ENCODE peak calls at places on chromosomes 3 and 15, in seven cellular contexts. F is stomach, I is GM23338, L is left lung, U is MM.1S, S is AG04450, P is breast epithelium. V is an unnamed sample. For H3K27me3, the result is how much of the 10 kb centered on the place peaks cover.

GRCh38 chr3:159971311-159971710 is 17.3 kb upstream of the IL12A start:
- DNase-seq in F (no peak), I (no peak), L (no peak), U (no peak), S (no peak), P (no peak), V (no peak)

GRCh38 chr3:124634210-124635168 is 95.8 kb upstream of the UMPS start:
- DNase-seq in F (no peak), I (peak), L (no peak), U (no peak), S (no peak), P (no peak), V (no peak)

GRCh38 chr3:55309336-55309735 is 177.8 kb downstream of the WNT5A start:
- DNase-seq in F (no peak), I (no peak), L (no peak), U (no peak), S (no peak), P (no peak), V (no peak)

GRCh38 chr3:197224034-197224444 is 74.4 kb downstream of the DLG1 start:
- DNase-seq in F (no peak), I (peak), L (no peak), U (peak), S (peak), P (no peak), V (no peak)

GRCh38 chr15:77939851-77940250 is 137.7 kb downstream of the TBC1D2B start:
- DNase-seq in F (no peak), I (no peak), L (no peak), U (no peak), S (no peak), P (no peak), V (no peak)

GRCh38 chr3:107432013-107432515 is 54.8 kb downstream of the CCDC54 start:
- DNase-seq in F (no peak), I (peak), L (peak), U (no peak), S (no peak), P (no peak), V (no peak)

GRCh38 chr3:197238842-197239241 is 59.6 kb downstream of the DLG1 start:
- DNase-seq in F (no peak), I (no peak), L (no peak), U (peak), S (no peak), P (no peak), V (no peak)

GRCh38 chr3:50568947-50569749 is at the start of gene HEMK1:
- DNase-seq in F (peak), I (peak), L (peak), U (peak), S (peak), P (peak), V (peak)

GRCh38 chr3:29642393-29643033 is 361.6 kb downstream of the RBMS3 start:
- DNase-seq in F (no peak), I (no peak), L (no peak), U (no peak), S (peak), P (no peak), V (peak)

GRCh38 chr3:184899953-184900595 is 88.1 kb downstream of the VPS8 start:
- DNase-seq in F (no peak), I (peak), L (no peak), U (no peak), S (no peak), P (no peak), V (no peak)
- H3K27ac ChIP-seq in F (no peak), I (peak), L (no peak), U (no peak), S (no peak), P (no peak), V (no peak)

GRCh38 chr3:128846501-128846900 is 32.9 kb upstream of the ACAD9 start:
- DNase-seq in F (no peak), I (no peak), L (peak), U (no peak), S (no peak), P (no peak), V (no peak)

GRCh38 chr3:128845119-128845518 is 34.3 kb upstream of the ACAD9 start:
- DNase-seq in F (no peak), I (peak), L (peak), U (no peak), S (no peak), P (no peak), V (no peak)

GRCh38 chr3:128844502-128844901 is 34.9 kb upstream of the ACAD9 start:
- DNase-seq in F (no peak), I (no peak), L (peak), U (no peak), S (no peak), P (no peak), V (no peak)

GRCh38 chr3:128847631-128848370 is 31.6 kb upstream of the ACAD9 start:
- DNase-seq in F (no peak), I (no peak), L (peak), U (no peak), S (no peak), P (no peak), V (no peak)

DNA sequence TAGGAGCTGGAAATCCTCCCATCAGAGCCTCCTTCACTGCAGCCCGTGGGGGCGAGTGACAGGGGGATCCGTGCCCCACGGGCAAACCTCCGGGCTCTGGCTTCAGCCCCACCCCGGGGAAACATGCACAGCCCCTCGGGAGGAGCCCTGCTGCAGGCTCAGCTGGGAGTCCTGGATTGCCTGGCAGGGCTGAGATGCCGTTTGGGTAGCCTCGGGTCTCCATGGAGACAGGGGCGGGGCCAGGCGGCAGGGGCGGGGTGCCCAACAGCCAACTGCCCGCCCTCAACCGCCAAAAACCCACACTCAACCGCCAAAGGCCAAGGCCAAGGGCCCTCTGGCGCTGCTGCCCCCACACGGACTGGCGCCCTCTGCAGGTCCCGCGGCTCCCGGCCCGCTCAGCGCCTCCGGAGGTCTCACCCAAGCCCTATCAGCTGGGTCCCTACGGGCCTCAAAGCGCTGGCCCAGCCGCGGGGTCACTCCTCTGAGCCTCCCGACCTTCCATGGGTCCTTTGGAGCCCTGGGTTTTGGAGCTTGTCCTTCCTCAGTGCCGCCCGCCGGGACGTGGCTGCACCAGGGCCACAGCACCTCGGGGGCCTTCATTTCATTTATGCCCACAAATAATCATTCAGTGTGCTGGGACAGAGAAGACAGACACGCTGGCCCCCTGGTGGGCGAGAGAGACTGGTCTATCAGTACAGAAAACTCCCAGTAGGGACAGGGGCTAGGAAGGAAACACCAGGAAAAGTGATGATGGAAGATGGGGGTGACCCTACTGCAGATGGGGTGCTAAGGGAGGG is 33.5 kb upstream of the ACAD9 start:
- DNase-seq in F (peak), I (peak), L (peak), U (peak), S (no peak), P (peak), V (peak)
- H3K4me3 ChIP-seq in F (peak), I (peak), L (peak), U (peak), S (peak), P (peak), V (peak)

DNA sequence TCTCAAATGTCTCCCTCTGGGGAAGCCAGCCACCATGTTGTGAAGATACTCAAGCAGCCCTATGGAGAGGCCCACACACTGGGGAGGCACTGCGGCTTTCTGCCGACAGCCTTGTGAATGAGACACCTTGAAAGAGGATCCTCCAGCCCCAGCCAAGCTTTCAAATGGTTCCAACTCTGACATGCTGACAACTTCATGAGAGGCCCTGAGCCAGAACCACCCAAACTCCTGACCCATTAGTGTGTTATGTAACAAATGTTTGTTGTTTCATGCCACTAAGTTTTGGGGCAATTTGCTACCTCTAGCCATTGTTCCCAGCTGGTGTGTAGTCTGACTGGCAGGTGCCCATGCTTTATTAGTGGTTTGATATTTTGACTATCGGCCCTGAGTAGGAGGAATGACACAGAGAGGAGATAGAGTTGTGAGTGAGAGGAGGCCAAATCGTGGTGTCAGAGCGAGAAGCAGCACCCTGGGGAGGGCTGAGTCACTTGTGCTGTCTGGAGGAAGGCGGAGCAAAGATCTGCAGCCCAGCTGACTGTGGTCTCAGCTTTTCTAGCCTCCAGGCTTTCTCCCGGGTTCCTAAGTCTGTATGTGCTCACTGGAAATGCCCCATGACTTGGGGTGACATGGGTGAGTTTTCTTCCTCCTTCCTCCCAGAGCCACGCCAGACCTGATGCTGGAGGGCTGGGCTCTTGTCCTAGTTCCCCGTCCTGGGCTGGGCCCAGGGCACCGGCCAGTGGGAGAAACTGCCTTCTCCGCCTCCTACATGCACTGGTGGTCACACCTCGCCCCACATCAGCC is 56.8 kb upstream of the BLM start:
- DNase-seq in F (peak), I (no peak), L (peak), U (peak), S (peak), P (peak), V (peak)
- H3K27me3 ChIP-seq in F (under half), I (under half), L (under half), U (half or more), S (under half), P (under half), V (under half)

GRCh38 chr3:45465192-45465591 is 76.8 kb downstream of the LARS2 start:
- DNase-seq in F (no peak), I (no peak), L (no peak), U (no peak), S (no peak), P (no peak), V (no peak)
- H3K27ac ChIP-seq in F (no peak), I (no peak), L (no peak), U (no peak), S (no peak), P (no peak), V (no peak)

DNA sequence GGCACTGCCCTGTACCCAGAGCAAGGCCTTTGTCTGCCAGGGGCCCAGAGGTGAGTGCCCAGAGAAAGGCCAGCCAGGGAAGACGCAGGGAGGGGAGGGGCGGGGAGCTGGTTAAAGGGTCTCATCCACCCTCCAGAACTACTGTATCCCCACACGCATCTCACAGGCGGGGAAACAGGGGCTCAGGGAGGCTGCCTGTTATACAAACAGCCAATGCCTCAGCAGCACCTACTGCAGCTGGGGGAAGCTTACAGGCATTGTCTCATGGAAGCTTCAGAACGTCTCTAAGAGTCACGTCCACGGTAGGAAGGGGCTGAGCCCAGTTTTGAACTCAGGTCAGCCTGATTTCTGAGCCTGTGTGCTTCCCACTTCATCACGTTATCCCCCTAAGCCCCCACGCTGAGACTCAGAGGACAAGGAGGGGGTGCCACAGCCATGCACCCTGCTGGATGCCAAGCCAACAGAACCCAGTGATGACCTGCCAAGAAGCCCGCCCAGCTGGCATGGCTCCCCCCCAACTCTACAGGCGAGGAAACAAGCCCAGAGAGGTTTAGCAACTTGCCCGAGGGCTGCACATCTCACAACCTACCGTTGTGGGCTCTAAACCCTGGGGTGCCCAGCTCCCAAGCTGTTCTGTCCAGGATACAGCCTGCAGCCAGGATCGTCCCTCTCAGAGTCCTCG is 54.5 kb downstream of the IQSEC1 start:
- DNase-seq in F (no peak), I (no peak), L (no peak), U (no peak), S (no peak), P (no peak), V (no peak)
- H3K4me3 ChIP-seq in F (peak), I (no peak), L (no peak), U (peak), S (peak), P (peak), V (peak)

DNA sequence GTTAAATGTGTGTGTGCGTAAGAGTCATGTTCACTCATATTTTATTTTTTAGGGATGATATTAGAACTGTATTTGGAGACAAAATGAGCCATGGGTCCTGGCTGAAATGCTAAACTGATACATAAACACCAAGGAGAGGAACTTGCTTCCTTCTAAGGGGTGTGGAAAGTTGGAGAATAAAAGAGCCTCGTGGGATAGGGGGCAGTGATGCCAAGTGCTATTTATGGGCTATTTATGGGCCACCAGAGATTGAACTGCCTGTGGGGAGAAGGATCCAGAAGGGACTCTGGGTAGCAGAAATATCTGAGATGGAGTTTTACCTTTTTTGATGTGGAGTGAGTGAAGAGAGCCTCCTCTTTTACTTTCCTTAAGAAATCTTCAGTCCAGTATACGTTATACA is 1.8 kb upstream of the ARNT2 start:
- DNase-seq in F (no peak), I (no peak), L (no peak), U (no peak), S (no peak), P (no peak), V (no peak)
- H3K27me3 ChIP-seq in F (under half), I (under half), L (half or more), U (under half), S (under half), P (under half), V (under half)

DNA sequence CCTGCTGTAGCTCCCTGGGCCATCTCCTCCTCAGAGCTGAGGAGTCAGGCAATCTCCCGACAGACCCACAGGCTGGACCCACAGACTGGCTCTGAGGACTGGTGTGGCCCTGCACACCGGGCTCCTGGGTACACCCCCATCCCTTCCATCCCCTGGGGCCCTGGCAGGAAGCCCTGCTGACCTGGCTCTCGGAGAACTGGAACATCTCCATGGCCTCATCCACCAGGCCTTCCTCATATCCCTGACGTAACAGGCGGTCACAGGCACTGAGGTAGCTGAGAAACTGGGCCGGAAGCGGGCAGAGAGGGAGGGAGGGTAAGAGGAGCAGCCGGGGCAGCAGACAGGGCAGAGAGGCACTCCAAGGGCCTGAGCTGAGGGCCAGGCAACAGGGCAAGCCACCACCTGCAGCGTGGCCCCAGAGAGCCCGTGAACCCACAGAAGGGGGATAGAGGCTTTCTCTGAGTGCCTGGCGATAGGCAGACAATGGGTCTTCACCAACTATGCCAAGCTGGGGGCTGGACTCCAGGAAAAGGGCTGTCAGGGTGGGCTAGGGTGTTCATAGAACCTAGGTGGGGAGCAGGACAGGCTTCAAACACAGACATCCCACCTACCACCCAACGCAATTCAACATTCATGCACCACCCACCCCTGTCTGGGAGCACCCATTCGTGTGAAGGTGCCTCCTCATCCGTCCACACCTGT is 17.9 kb downstream of the KBTBD13 start:
- DNase-seq in F (no peak), I (no peak), L (no peak), U (no peak), S (no peak), P (peak), V (no peak)
- H3K27ac ChIP-seq in F (no peak), I (no peak), L (no peak), U (no peak), S (no peak), P (peak), V (no peak)

GRCh38 chr15:52568569-52569243 is at the start of gene ARPP19:
- DNase-seq in F (peak), I (peak), L (peak), U (peak), S (peak), P (peak), V (peak)

GRCh38 chr15:52566889-52567288 is 1.9 kb downstream of the ARPP19 start:
- DNase-seq in F (no peak), I (no peak), L (no peak), U (peak), S (no peak), P (no peak), V (no peak)

GRCh38 chr15:52569244-52569585 is 385 bp upstream of the ARPP19 start:
- DNase-seq in F (no peak), I (no peak), L (no peak), U (no peak), S (no peak), P (no peak), V (no peak)

GRCh38 chr15:52563499-52564060 is 5.2 kb downstream of the ARPP19 start:
- DNase-seq in F (no peak), I (no peak), L (no peak), U (no peak), S (no peak), P (no peak), V (no peak)

DNA sequence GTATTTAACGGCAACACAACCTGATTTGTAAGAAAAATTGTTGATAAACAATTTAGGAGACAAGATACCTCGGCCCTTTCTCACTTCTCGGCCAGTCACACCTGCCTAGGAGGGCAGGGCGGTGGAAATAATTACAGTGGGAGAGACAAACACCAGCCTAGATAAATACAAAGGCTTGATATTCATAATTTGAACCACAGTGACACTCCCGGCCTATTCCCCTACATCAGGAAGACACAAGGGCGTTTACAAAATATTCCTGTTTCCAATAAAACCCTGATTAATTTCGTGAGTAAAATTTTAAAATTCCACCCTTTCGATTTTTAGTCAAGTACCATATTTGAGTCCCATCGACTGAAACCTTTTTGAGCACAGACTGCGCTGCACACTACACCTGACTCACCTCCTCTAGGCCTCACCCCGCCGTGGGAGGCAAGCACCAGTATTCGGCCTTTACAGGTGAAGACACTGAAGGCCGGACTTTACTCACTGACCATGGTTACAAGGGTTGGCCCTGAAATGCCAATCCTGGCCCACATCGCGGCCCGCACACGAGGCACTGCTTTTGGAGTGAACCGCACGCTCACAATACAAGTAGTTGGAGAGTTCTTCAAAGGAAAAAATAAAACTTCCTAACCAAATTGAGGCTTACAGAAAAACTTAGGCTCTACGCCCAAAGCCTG is 803 bp downstream of the ARPP19 start:
- DNase-seq in F (peak), I (peak), L (peak), U (peak), S (no peak), P (peak), V (no peak)
- H3K4me3 ChIP-seq in F (peak), I (peak), L (peak), U (peak), S (peak), P (peak), V (peak)

GRCh38 chr3:13824521-13825316 is 55.2 kb downstream of the WNT7A start:
- DNase-seq in F (no peak), I (no peak), L (no peak), U (no peak), S (no peak), P (no peak), V (no peak)

GRCh38 chr3:13825317-13825590 is 54.6 kb downstream of the WNT7A start:
- DNase-seq in F (no peak), I (no peak), L (no peak), U (no peak), S (no peak), P (no peak), V (no peak)

GRCh38 chr3:13827256-13827655 is 52.6 kb downstream of the WNT7A start:
- DNase-seq in F (no peak), I (no peak), L (no peak), U (no peak), S (no peak), P (no peak), V (no peak)

GRCh38 chr3:13826672-13827071 is 53.2 kb downstream of the WNT7A start:
- DNase-seq in F (no peak), I (no peak), L (no peak), U (no peak), S (no peak), P (no peak), V (no peak)

GRCh38 chr3:13825821-13826220 is 54.0 kb downstream of the WNT7A start:
- DNase-seq in F (no peak), I (no peak), L (no peak), U (no peak), S (no peak), P (no peak), V (no peak)
- H3K27me3 ChIP-seq in F (under half), I (under half), L (under half), U (under half), S (under half), P (under half), V (under half)